ENCODE peak calls at places on chromosomes 12 and 14, in four cellular contexts. One of them, this sample, is unnamed.

GRCh38 chr12:94458882-94459772 is 540 bp downstream of the CEP83 start:
- DNase-seq in choroid plexus epithelial cell: peak
- DNase-seq in lower leg skin: no peak
- DNase-seq in fibroblast of the aortic adventitia: peak
- DNase-seq in this sample: peak

GRCh38 chr12:93380480-93381121 is 2.9 kb downstream of the NUDT4 start:
- DNase-seq in choroid plexus epithelial cell: peak
- DNase-seq in fibroblast of the aortic adventitia: peak
- DNase-seq in lower leg skin: no peak
- DNase-seq in this sample: no peak

GRCh38 chr12:111443086-111443485 is 37.4 kb downstream of the SH2B3 start:
- DNase-seq in fibroblast of the aortic adventitia: no peak
- DNase-seq in choroid plexus epithelial cell: no peak
- DNase-seq in lower leg skin: no peak
- DNase-seq in this sample: no peak

GRCh38 chr12:57107456-57107855 is 3.7 kb downstream of the STAT6 start:
- DNase-seq in fibroblast of the aortic adventitia: no peak
- DNase-seq in choroid plexus epithelial cell: no peak
- DNase-seq in lower leg skin: no peak
- DNase-seq in this sample: no peak

GRCh38 chr14:34781242-34781641 is 66.8 kb upstream of the CFL2 start:
- DNase-seq in lower leg skin: peak
- DNase-seq in fibroblast of the aortic adventitia: peak
- DNase-seq in choroid plexus epithelial cell: peak
- DNase-seq in this sample: no peak

GRCh38 chr12:946212-946611 is 3.3 kb downstream of the RAD52 start:
- DNase-seq in lower leg skin: no peak
- DNase-seq in fibroblast of the aortic adventitia: no peak
- DNase-seq in choroid plexus epithelial cell: peak
- DNase-seq in this sample: no peak

GRCh38 chr12:60689137-60689536 is 1093.3 kb downstream of the SLC16A7 start:
- DNase-seq in lower leg skin: no peak
- DNase-seq in choroid plexus epithelial cell: no peak
- DNase-seq in fibroblast of the aortic adventitia: no peak
- DNase-seq in this sample: no peak

GRCh38 chr14:49992448-49992847 is 99.6 kb downstream of the ARF6 start:
- DNase-seq in lower leg skin: no peak
- DNase-seq in fibroblast of the aortic adventitia: no peak
- DNase-seq in choroid plexus epithelial cell: no peak
- DNase-seq in this sample: no peak

GRCh38 chr14:104573930-104574329 is 5.6 kb upstream of the C14orf180 start:
- DNase-seq in choroid plexus epithelial cell: no peak
- DNase-seq in lower leg skin: no peak
- DNase-seq in fibroblast of the aortic adventitia: no peak
- DNase-seq in this sample: no peak

GRCh38 chr12:32944195-32944594 is 47.6 kb upstream of the PKP2 start:
- DNase-seq in choroid plexus epithelial cell: no peak
- DNase-seq in fibroblast of the aortic adventitia: no peak
- DNase-seq in lower leg skin: no peak
- DNase-seq in this sample: no peak

GRCh38 chr12:114661245-114661644 is 22.7 kb downstream of the TBX3 start:
- DNase-seq in lower leg skin: no peak
- DNase-seq in fibroblast of the aortic adventitia: no peak
- DNase-seq in choroid plexus epithelial cell: no peak
- DNase-seq in this sample: no peak

GRCh38 chr14:102507026-102507860 is 2.3 kb downstream of the ANKRD9 start:
- DNase-seq in choroid plexus epithelial cell: no peak
- DNase-seq in fibroblast of the aortic adventitia: no peak
- DNase-seq in lower leg skin: no peak
- DNase-seq in this sample: peak

GRCh38 chr12:61629702-61630101 is 630.5 kb upstream of the USP15 start:
- DNase-seq in fibroblast of the aortic adventitia: no peak
- DNase-seq in lower leg skin: no peak
- DNase-seq in choroid plexus epithelial cell: no peak
- DNase-seq in this sample: no peak

GRCh38 chr12:131716282-131716681 is 5.4 kb downstream of the SFSWAP start:
- DNase-seq in lower leg skin: no peak
- DNase-seq in choroid plexus epithelial cell: no peak
- DNase-seq in fibroblast of the aortic adventitia: no peak
- DNase-seq in this sample: no peak

GRCh38 chr14:26163761-26164160 is 434.1 kb downstream of the NOVA1 start:
- DNase-seq in fibroblast of the aortic adventitia: peak
- DNase-seq in lower leg skin: no peak
- DNase-seq in choroid plexus epithelial cell: peak
- DNase-seq in this sample: no peak

GRCh38 chr12:102106905-102107304 is 13.0 kb downstream of the NUP37 start:
- DNase-seq in lower leg skin: no peak
- DNase-seq in choroid plexus epithelial cell: no peak
- DNase-seq in fibroblast of the aortic adventitia: no peak
- DNase-seq in this sample: no peak

GRCh38 chr12:90262261-90262660 is 553.6 kb upstream of the ATP2B1 start:
- DNase-seq in choroid plexus epithelial cell: peak
- DNase-seq in lower leg skin: no peak
- DNase-seq in fibroblast of the aortic adventitia: peak
- DNase-seq in this sample: no peak

GRCh38 chr12:93727195-93727811 is 50.1 kb downstream of the CRADD start:
- DNase-seq in lower leg skin: no peak
- DNase-seq in choroid plexus epithelial cell: no peak
- DNase-seq in fibroblast of the aortic adventitia: no peak
- DNase-seq in this sample: no peak

GRCh38 chr14:104805326-104805678 is 4.4 kb downstream of the ZBTB42 start:
- DNase-seq in lower leg skin: no peak
- DNase-seq in choroid plexus epithelial cell: peak
- DNase-seq in fibroblast of the aortic adventitia: peak
- DNase-seq in this sample: no peak

GRCh38 chr14:103997391-103997790 is 55.1 kb upstream of the RD3L start:
- DNase-seq in choroid plexus epithelial cell: no peak
- DNase-seq in fibroblast of the aortic adventitia: no peak
- DNase-seq in lower leg skin: no peak
- DNase-seq in this sample: no peak

GRCh38 chr14:74946659-74947281 is 8.6 kb downstream of the PGF start:
- DNase-seq in fibroblast of the aortic adventitia: no peak
- DNase-seq in choroid plexus epithelial cell: no peak
- DNase-seq in lower leg skin: no peak
- DNase-seq in this sample: no peak

GRCh38 chr14:84403585-84403984 is 1126.4 kb upstream of the FLRT2 start:
- DNase-seq in fibroblast of the aortic adventitia: no peak
- DNase-seq in lower leg skin: no peak
- DNase-seq in choroid plexus epithelial cell: no peak
- DNase-seq in this sample: no peak

DNA sequence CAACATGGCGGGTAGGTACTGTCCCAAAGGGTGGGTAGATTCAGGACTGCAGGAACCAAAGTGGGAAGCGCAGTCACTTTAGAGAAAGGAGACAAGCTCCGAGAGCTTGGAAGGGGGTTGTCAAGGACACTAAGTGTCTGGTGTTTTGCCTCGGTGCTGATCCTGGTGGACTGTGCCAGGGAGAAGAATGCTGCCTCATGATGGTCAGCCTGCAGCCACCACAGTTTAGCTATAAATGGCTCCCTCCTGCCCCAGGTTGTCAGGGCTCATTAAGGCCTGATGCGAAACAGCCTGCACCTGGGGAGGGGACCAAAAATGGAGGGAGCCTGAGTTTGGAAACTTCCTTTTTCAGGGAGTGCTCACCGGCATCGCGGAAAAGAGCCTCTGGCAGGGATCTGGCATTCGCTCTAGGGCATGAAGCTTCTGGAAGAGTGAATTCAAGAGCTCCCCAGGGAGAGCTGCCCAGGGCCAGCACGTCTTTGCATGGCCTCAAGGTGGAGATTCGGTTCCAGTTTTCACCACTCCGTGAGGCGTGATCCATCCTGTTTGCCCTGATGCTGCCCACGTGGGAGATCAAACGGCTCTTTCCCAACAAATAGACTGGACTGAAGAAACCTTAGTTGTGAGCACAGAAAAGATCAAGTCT is 164.0 kb downstream of the FOXN3 start:
- DNase-seq in lower leg skin: no peak
- DNase-seq in choroid plexus epithelial cell: peak
- DNase-seq in fibroblast of the aortic adventitia: no peak
- DNase-seq in this sample: no peak
- TF ChIP-seq CTCF in lower leg skin: no peak
- TF ChIP-seq CTCF in choroid plexus epithelial cell: peak
- TF ChIP-seq CTCF in fibroblast of the aortic adventitia: no peak
- TF ChIP-seq CTCF in this sample: no peak

GRCh38 chr14:73168274-73168673 is 32.0 kb downstream of the PSEN1 start:
- DNase-seq in lower leg skin: no peak
- DNase-seq in fibroblast of the aortic adventitia: no peak
- DNase-seq in choroid plexus epithelial cell: no peak
- DNase-seq in this sample: no peak

GRCh38 chr14:73176673-73177072 is 40.4 kb downstream of the PSEN1 start:
- DNase-seq in lower leg skin: no peak
- DNase-seq in choroid plexus epithelial cell: peak
- DNase-seq in fibroblast of the aortic adventitia: no peak
- DNase-seq in this sample: no peak

GRCh38 chr14:73170686-73171085 is 34.4 kb downstream of the PSEN1 start:
- DNase-seq in choroid plexus epithelial cell: no peak
- DNase-seq in fibroblast of the aortic adventitia: no peak
- DNase-seq in lower leg skin: no peak
- DNase-seq in this sample: no peak

GRCh38 chr14:73168691-73169090 is 32.4 kb downstream of the PSEN1 start:
- DNase-seq in lower leg skin: no peak
- DNase-seq in choroid plexus epithelial cell: no peak
- DNase-seq in fibroblast of the aortic adventitia: no peak
- DNase-seq in this sample: no peak

DNA sequence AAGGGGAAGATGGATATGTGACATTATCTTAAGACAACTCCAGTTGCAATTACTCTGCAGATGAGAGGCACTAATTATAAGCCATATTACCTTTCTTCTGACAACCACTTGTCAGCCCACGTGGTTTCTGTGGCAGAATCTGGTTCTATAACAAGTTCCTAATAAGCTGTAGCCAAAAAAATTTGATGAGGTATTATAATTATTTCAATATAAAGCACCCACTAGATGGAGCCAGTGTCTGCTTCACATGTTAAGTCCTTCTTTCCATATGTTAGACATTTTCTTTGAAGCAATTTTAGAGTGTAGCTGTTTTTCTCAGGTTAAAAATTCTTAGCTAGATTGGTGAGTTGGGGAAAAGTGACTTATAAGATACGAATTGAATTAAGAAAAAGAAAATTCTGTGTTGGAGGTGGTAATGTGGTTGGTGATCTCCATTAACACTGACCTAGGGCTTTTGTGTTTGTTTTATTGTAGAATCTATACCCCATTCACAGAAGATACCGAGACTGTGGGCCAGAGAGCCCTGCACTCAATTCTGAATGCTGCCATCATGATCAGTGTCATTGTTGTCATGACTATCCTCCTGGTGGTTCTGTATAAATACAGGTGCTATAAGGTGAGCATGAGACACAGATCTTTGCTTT is 36.9 kb downstream of the PSEN1 start:
- DNase-seq in fibroblast of the aortic adventitia: peak
- DNase-seq in lower leg skin: no peak
- DNase-seq in choroid plexus epithelial cell: peak
- DNase-seq in this sample: peak
- TF ChIP-seq CTCF in fibroblast of the aortic adventitia: peak
- TF ChIP-seq CTCF in lower leg skin: no peak
- TF ChIP-seq CTCF in choroid plexus epithelial cell: peak
- TF ChIP-seq CTCF in this sample: peak

GRCh38 chr12:76037130-76038105 is 5.8 kb upstream of the PHLDA1 start:
- DNase-seq in fibroblast of the aortic adventitia: peak
- DNase-seq in lower leg skin: no peak
- DNase-seq in choroid plexus epithelial cell: peak
- DNase-seq in this sample: peak
- TF ChIP-seq CTCF in fibroblast of the aortic adventitia: peak
- TF ChIP-seq CTCF in lower leg skin: peak
- TF ChIP-seq CTCF in choroid plexus epithelial cell: peak
- TF ChIP-seq CTCF in this sample: peak

GRCh38 chr14:100123618-100124017 is 35.8 kb downstream of the DEGS2 start:
- DNase-seq in fibroblast of the aortic adventitia: no peak
- DNase-seq in choroid plexus epithelial cell: no peak
- DNase-seq in lower leg skin: no peak
- DNase-seq in this sample: no peak

GRCh38 chr14:100120522-100121269 is 38.7 kb downstream of the DEGS2 start:
- DNase-seq in lower leg skin: no peak
- DNase-seq in choroid plexus epithelial cell: no peak
- DNase-seq in fibroblast of the aortic adventitia: no peak
- DNase-seq in this sample: no peak

GRCh38 chr14:100124551-100125088 is 34.8 kb downstream of the DEGS2 start:
- DNase-seq in choroid plexus epithelial cell: no peak
- DNase-seq in fibroblast of the aortic adventitia: no peak
- DNase-seq in lower leg skin: no peak
- DNase-seq in this sample: no peak

GRCh38 chr14:100121643-100122480 is 37.6 kb downstream of the DEGS2 start:
- DNase-seq in lower leg skin: no peak
- DNase-seq in choroid plexus epithelial cell: no peak
- DNase-seq in fibroblast of the aortic adventitia: no peak
- DNase-seq in this sample: no peak

DNA sequence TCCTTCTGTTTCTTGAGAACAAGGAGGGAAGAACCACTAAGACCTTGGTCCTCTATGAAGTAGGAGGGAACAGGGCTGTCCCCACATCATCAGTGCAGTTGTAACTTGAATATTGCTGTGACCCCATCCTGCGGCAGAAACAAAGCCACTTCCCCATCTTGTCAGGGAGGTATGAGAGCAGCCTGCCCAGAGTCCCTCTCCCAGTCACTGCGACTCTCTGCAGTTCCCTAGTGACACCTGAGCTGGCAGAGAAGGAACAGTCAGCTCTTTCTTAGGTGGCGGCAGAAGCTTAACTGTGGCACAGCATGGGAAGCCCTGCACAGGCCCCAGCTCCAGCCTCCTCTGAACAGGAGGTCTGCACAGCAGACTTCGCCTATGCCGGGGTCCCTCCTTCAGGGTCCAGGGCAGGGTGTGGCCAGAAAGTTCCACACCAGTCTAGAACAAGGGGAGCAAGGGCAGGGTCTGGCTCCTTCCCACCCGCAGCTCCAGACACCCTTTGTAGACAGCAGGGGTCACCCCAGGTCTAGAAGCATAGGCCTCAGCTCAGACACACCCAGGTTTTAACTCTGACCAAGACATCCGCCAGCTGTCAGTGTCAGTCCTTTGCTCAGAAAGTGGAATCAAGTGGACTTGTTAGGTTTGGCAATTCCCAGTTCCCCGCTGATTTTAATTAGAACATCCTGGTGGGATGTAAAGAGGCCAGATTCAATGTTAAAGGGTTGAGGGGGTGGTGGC is 36.8 kb downstream of the DEGS2 start:
- DNase-seq in fibroblast of the aortic adventitia: no peak
- DNase-seq in lower leg skin: no peak
- DNase-seq in choroid plexus epithelial cell: peak
- DNase-seq in this sample: no peak
- TF ChIP-seq CTCF in fibroblast of the aortic adventitia: no peak
- TF ChIP-seq CTCF in lower leg skin: no peak
- TF ChIP-seq CTCF in choroid plexus epithelial cell: no peak
- TF ChIP-seq CTCF in this sample: no peak

GRCh38 chr12:47124451-47124850 is 44.7 kb upstream of the AMIGO2 start:
- DNase-seq in fibroblast of the aortic adventitia: peak
- DNase-seq in lower leg skin: no peak
- DNase-seq in choroid plexus epithelial cell: peak
- DNase-seq in this sample: no peak
- TF ChIP-seq CTCF in fibroblast of the aortic adventitia: no peak
- TF ChIP-seq CTCF in lower leg skin: no peak
- TF ChIP-seq CTCF in choroid plexus epithelial cell: no peak
- TF ChIP-seq CTCF in this sample: no peak

This sample was measured in GM13977.